ENCODE peak calls at places on chromosome 20, in nine cellular contexts. H, R, I, X, F, Q, J, M and V are unnamed samples.

GRCh38 chr20:43799150-43799711 is 72.4 kb upstream of the GTSF1L start:
- DNase-seq in M (peak), H (no peak), F (peak), J (no peak), R (peak), Q (peak), I (no peak), X (no peak), V (no peak)

GRCh38 chr20:8583209-8584106 is 451.4 kb downstream of the PLCB1 start:
- DNase-seq in X (no peak), R (no peak), F (no peak), Q (no peak), I (no peak), M (no peak), H (no peak), J (no peak), V (no peak)

GRCh38 chr20:50434321-50434652 is 75.9 kb upstream of the PTPN1 start:
- DNase-seq in Q (no peak), M (no peak), H (no peak), F (no peak), X (no peak), I (no peak), R (no peak), J (no peak), V (no peak)

GRCh38 chr20:19992996-19993908 is 23.9 kb upstream of the NAA20 start:
- DNase-seq in Q (peak), J (no peak), M (no peak), H (no peak), R (no peak), X (no peak), F (no peak), I (no peak), V (no peak)

GRCh38 chr20:20289331-20289730 is 78.6 kb upstream of the INSM1 start:
- DNase-seq in F (no peak), Q (peak), I (no peak), H (no peak), R (no peak), M (no peak), X (no peak), J (no peak), V (no peak)

GRCh38 chr20:38200646-38201045 is 35.6 kb upstream of the TGM2 start:
- DNase-seq in Q (no peak), M (no peak), J (no peak), H (no peak), F (no peak), R (no peak), I (no peak), X (no peak), V (no peak)

GRCh38 chr20:16760431-16761304 is 12.5 kb downstream of the OTOR start:
- DNase-seq in I (no peak), J (no peak), H (no peak), F (no peak), X (no peak), R (no peak), M (no peak), Q (no peak), V (no peak)

GRCh38 chr20:51237790-51238189 is 214.9 kb upstream of the KCNG1 start:
- DNase-seq in Q (no peak), R (no peak), I (no peak), M (no peak), X (no peak), H (no peak), J (no peak), F (no peak), V (no peak)

GRCh38 chr20:60964911-60965310 is 287.1 kb upstream of the CDH4 start:
- DNase-seq in J (no peak), F (no peak), I (no peak), X (no peak), R (no peak), H (no peak), Q (no peak), M (no peak), V (no peak)

GRCh38 chr20:62219992-62220665 is at the start of gene HRH3:
- DNase-seq in J (peak), R (no peak), F (no peak), I (peak), M (peak), X (no peak), H (no peak), Q (no peak), V (peak)

GRCh38 chr20:43849496-43850197 is 65.0 kb upstream of the TOX2 start:
- DNase-seq in J (no peak), Q (peak), I (no peak), R (no peak), X (no peak), F (no peak), H (no peak), M (no peak), V (no peak)

GRCh38 chr20:51529027-51529749 is 13.3 kb downstream of the NFATC2 start:
- DNase-seq in F (no peak), R (no peak), I (no peak), X (no peak), Q (peak), H (no peak), M (no peak), J (no peak), V (no peak)

GRCh38 chr20:3889489-3890409 is 562 bp downstream of the PANK2 start:
- DNase-seq in R (peak), F (no peak), J (peak), M (peak), Q (peak), X (no peak), I (peak), H (peak), V (peak)

GRCh38 chr20:40895182-40895581 is 133.4 kb upstream of the TOP1 start:
- DNase-seq in J (no peak), X (no peak), I (no peak), R (no peak), M (no peak), Q (no peak), H (no peak), F (no peak), V (no peak)

GRCh38 chr20:8050117-8050837 is 30.7 kb upstream of the TMX4 start:
- DNase-seq in J (no peak), X (no peak), H (no peak), M (no peak), I (no peak), Q (no peak), R (no peak), F (no peak), V (no peak)

GRCh38 chr20:1337441-1337840 is 8.5 kb upstream of the SDCBP2 start:
- DNase-seq in R (no peak), X (no peak), H (no peak), Q (no peak), F (no peak), M (no peak), I (no peak), J (no peak), V (no peak)

GRCh38 chr20:33158637-33159385 is 9.1 kb upstream of the BPIFA2 start:
- DNase-seq in F (no peak), Q (no peak), M (no peak), I (no peak), J (no peak), H (no peak), X (no peak), R (no peak), V (no peak)

GRCh38 chr20:47456952-47457724 is 44.5 kb upstream of the NCOA3 start:
- DNase-seq in Q (peak), R (peak), I (no peak), H (no peak), F (no peak), J (no peak), M (no peak), X (no peak), V (no peak)

GRCh38 chr20:61582196-61582923 is 330.3 kb downstream of the CDH4 start:
- DNase-seq in H (no peak), J (no peak), Q (no peak), R (no peak), M (no peak), I (no peak), F (no peak), X (no peak), V (no peak)

GRCh38 chr20:63659370-63659769 is 1.3 kb downstream of the RTEL1 start:
- DNase-seq in X (no peak), J (no peak), F (no peak), R (no peak), I (no peak), M (no peak), H (no peak), Q (no peak), V (no peak)

GRCh38 chr20:32522775-32523612 is 62.1 kb downstream of the NOL4L start:
- DNase-seq in H (no peak), M (peak), J (no peak), X (no peak), Q (peak), I (no peak), R (peak), F (no peak), V (peak)

GRCh38 chr20:16082051-16082550 is 491.1 kb downstream of the KIF16B start:
- DNase-seq in F (no peak), J (no peak), M (no peak), H (no peak), X (no peak), Q (no peak), I (no peak), R (no peak), V (no peak)

GRCh38 chr20:52242237-52243230 is 51.0 kb upstream of the ZFP64 start:
- DNase-seq in J (no peak), H (no peak), Q (peak), I (no peak), F (no peak), X (peak), R (peak), M (peak), V (peak)

GRCh38 chr20:51354191-51354768 is 188.2 kb downstream of the NFATC2 start:
- DNase-seq in H (no peak), F (no peak), R (no peak), X (no peak), I (no peak), M (no peak), J (no peak), Q (peak), V (no peak)

GRCh38 chr20:33019465-33020277 is 11.8 kb upstream of the BPIFB6 start:
- DNase-seq in R (no peak), H (no peak), X (no peak), M (no peak), Q (no peak), F (no peak), J (no peak), I (no peak), V (no peak)

GRCh38 chr20:19806806-19807691 is 49.0 kb downstream of the RIN2 start:
- DNase-seq in I (no peak), X (no peak), J (no peak), F (no peak), M (peak), H (no peak), R (peak), Q (peak), V (peak)